ENCODE peak calls at places on chromosomes 16 and 17, in eight cellular contexts. One of them, this sample, is unnamed.

GRCh38 chr17:73956595-73957465 is 246.6 kb upstream of the RPL38 start:
- DNase-seq in A549: peak
- DNase-seq in mesendoderm: peak
- DNase-seq in brain microvascular endothelial cell: peak
- DNase-seq in PC-3: peak
- DNase-seq in stomach: peak
- DNase-seq in prostate gland: no peak
- DNase-seq in kidney: peak
- DNase-seq in this sample: peak

GRCh38 chr17:60087882-60088669 is 9.4 kb upstream of the HEATR6 start:
- DNase-seq in A549: peak
- DNase-seq in mesendoderm: peak
- DNase-seq in brain microvascular endothelial cell: peak
- DNase-seq in PC-3: peak
- DNase-seq in stomach: peak
- DNase-seq in prostate gland: no peak
- DNase-seq in kidney: no peak
- DNase-seq in this sample: no peak

GRCh38 chr17:61340431-61340830 is 59.2 kb upstream of the TBX2 start:
- DNase-seq in A549: no peak
- DNase-seq in mesendoderm: no peak
- DNase-seq in brain microvascular endothelial cell: no peak
- DNase-seq in PC-3: peak
- DNase-seq in stomach: no peak
- DNase-seq in prostate gland: no peak
- DNase-seq in kidney: no peak
- DNase-seq in this sample: no peak

GRCh38 chr17:40242774-40243173 is 23.7 kb downstream of the WIPF2 start:
- DNase-seq in A549: no peak
- DNase-seq in mesendoderm: no peak
- DNase-seq in brain microvascular endothelial cell: no peak
- DNase-seq in PC-3: no peak
- DNase-seq in stomach: no peak
- DNase-seq in prostate gland: no peak
- DNase-seq in kidney: no peak
- DNase-seq in this sample: no peak

GRCh38 chr17:31291820-31292219 is 5.2 kb downstream of the OMG start:
- DNase-seq in A549: no peak
- DNase-seq in mesendoderm: no peak
- DNase-seq in brain microvascular endothelial cell: peak
- DNase-seq in PC-3: no peak
- DNase-seq in stomach: no peak
- DNase-seq in prostate gland: no peak
- DNase-seq in kidney: no peak
- DNase-seq in this sample: no peak

GRCh38 chr16:3087243-3087791 is 11.8 kb downstream of the ZSCAN10 start:
- DNase-seq in A549: peak
- DNase-seq in mesendoderm: no peak
- DNase-seq in brain microvascular endothelial cell: no peak
- DNase-seq in PC-3: no peak
- DNase-seq in stomach: no peak
- DNase-seq in prostate gland: no peak
- DNase-seq in kidney: peak
- DNase-seq in this sample: no peak

GRCh38 chr16:88541109-88541508 is 29.1 kb upstream of the ZC3H18 start:
- DNase-seq in A549: no peak
- DNase-seq in mesendoderm: no peak
- DNase-seq in brain microvascular endothelial cell: no peak
- DNase-seq in PC-3: no peak
- DNase-seq in stomach: no peak
- DNase-seq in prostate gland: no peak
- DNase-seq in kidney: no peak
- DNase-seq in this sample: no peak

GRCh38 chr17:49431743-49432142 is 17.1 kb upstream of the PHB1 start:
- DNase-seq in A549: no peak
- DNase-seq in mesendoderm: no peak
- DNase-seq in brain microvascular endothelial cell: no peak
- DNase-seq in PC-3: no peak
- DNase-seq in stomach: no peak
- DNase-seq in prostate gland: no peak
- DNase-seq in kidney: no peak
- DNase-seq in this sample: no peak

GRCh38 chr17:81488276-81488860 is 24.2 kb downstream of the ACTG1 start:
- DNase-seq in A549: no peak
- DNase-seq in mesendoderm: no peak
- DNase-seq in brain microvascular endothelial cell: no peak
- DNase-seq in PC-3: no peak
- DNase-seq in stomach: no peak
- DNase-seq in prostate gland: no peak
- DNase-seq in kidney: no peak
- DNase-seq in this sample: no peak

GRCh38 chr17:42760652-42761581 is at the start of gene RAMP2:
- DNase-seq in A549: no peak
- DNase-seq in mesendoderm: peak
- DNase-seq in brain microvascular endothelial cell: no peak
- DNase-seq in PC-3: no peak
- DNase-seq in stomach: peak
- DNase-seq in prostate gland: no peak
- DNase-seq in kidney: peak
- DNase-seq in this sample: peak

GRCh38 chr16:67841198-67841815 is 813 bp upstream of the THAP11 start:
- DNase-seq in A549: no peak
- DNase-seq in mesendoderm: no peak
- DNase-seq in brain microvascular endothelial cell: no peak
- DNase-seq in PC-3: no peak
- DNase-seq in stomach: no peak
- DNase-seq in prostate gland: no peak
- DNase-seq in kidney: no peak
- DNase-seq in this sample: no peak
- H3K4me3 ChIP-seq in A549: peak
- H3K4me3 ChIP-seq in mesendoderm: no peak
- H3K4me3 ChIP-seq in brain microvascular endothelial cell: peak
- H3K4me3 ChIP-seq in PC-3: peak
- H3K4me3 ChIP-seq in stomach: peak
- H3K4me3 ChIP-seq in prostate gland: peak
- H3K4me3 ChIP-seq in kidney: peak
- H3K4me3 ChIP-seq in this sample: peak

DNA sequence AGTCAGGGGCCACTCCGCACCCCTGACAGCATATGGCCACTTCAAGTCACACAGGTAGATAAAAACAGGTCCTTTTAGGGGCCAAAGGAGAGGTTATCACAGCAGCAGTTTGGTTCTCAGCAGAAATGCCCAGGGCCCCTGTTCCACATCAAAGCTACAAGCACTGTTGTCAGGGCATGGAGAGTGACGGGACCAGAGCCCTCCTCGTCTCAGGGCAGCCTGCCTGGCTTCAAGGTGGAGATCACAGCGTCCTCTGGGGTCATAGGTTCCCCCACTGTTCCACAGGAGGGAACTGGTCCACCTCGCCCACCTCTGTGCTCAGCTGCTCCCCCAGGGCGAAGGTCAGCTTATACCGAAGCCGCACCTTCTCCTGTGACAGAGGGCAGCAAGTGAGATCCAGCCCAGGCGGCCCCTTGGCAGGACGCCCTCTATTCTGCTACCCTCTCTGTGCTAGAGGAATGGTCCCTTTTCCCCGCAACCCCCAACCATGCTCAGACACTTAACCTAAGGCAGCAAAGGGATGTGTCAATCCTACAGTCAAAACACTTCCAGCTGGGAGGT is 23.3 kb downstream of the GGA3 start:
- DNase-seq in A549: no peak
- DNase-seq in mesendoderm: no peak
- DNase-seq in brain microvascular endothelial cell: no peak
- DNase-seq in PC-3: no peak
- DNase-seq in stomach: no peak
- DNase-seq in prostate gland: no peak
- DNase-seq in kidney: no peak
- DNase-seq in this sample: no peak
- H3K27ac ChIP-seq in A549: no peak
- H3K27ac ChIP-seq in mesendoderm: no peak
- H3K27ac ChIP-seq in brain microvascular endothelial cell: no peak
- H3K27ac ChIP-seq in PC-3: no peak
- H3K27ac ChIP-seq in stomach: no peak
- H3K27ac ChIP-seq in prostate gland: no peak
- H3K27ac ChIP-seq in kidney: no peak
- H3K27ac ChIP-seq in this sample: peak

GRCh38 chr16:86512860-86513470 is 2.6 kb downstream of the FOXF1 start:
- DNase-seq in A549: no peak
- DNase-seq in mesendoderm: peak
- DNase-seq in brain microvascular endothelial cell: no peak
- DNase-seq in PC-3: no peak
- DNase-seq in stomach: no peak
- DNase-seq in prostate gland: no peak
- DNase-seq in kidney: peak
- DNase-seq in this sample: no peak
- H3K4me3 ChIP-seq in A549: no peak
- H3K4me3 ChIP-seq in mesendoderm: peak
- H3K4me3 ChIP-seq in brain microvascular endothelial cell: peak
- H3K4me3 ChIP-seq in PC-3: no peak
- H3K4me3 ChIP-seq in stomach: peak
- H3K4me3 ChIP-seq in prostate gland: peak
- H3K4me3 ChIP-seq in kidney: no peak
- H3K4me3 ChIP-seq in this sample: no peak

GRCh38 chr16:27547851-27548250 is 1.9 kb downstream of the GTF3C1 start:
- DNase-seq in A549: no peak
- DNase-seq in mesendoderm: no peak
- DNase-seq in brain microvascular endothelial cell: no peak
- DNase-seq in PC-3: no peak
- DNase-seq in stomach: no peak
- DNase-seq in prostate gland: no peak
- DNase-seq in kidney: no peak
- DNase-seq in this sample: no peak

GRCh38 chr16:27543801-27544200 is 5.9 kb downstream of the GTF3C1 start:
- DNase-seq in A549: no peak
- DNase-seq in mesendoderm: no peak
- DNase-seq in brain microvascular endothelial cell: no peak
- DNase-seq in PC-3: no peak
- DNase-seq in stomach: no peak
- DNase-seq in prostate gland: no peak
- DNase-seq in kidney: no peak
- DNase-seq in this sample: no peak

GRCh38 chr16:27547134-27547533 is 2.6 kb downstream of the GTF3C1 start:
- DNase-seq in A549: no peak
- DNase-seq in mesendoderm: no peak
- DNase-seq in brain microvascular endothelial cell: peak
- DNase-seq in PC-3: peak
- DNase-seq in stomach: no peak
- DNase-seq in prostate gland: no peak
- DNase-seq in kidney: no peak
- DNase-seq in this sample: no peak

GRCh38 chr16:27549607-27549856 is 181 bp downstream of the GTF3C1 start:
- DNase-seq in A549: no peak
- DNase-seq in mesendoderm: no peak
- DNase-seq in brain microvascular endothelial cell: no peak
- DNase-seq in PC-3: no peak
- DNase-seq in stomach: no peak
- DNase-seq in prostate gland: no peak
- DNase-seq in kidney: no peak
- DNase-seq in this sample: no peak

DNA sequence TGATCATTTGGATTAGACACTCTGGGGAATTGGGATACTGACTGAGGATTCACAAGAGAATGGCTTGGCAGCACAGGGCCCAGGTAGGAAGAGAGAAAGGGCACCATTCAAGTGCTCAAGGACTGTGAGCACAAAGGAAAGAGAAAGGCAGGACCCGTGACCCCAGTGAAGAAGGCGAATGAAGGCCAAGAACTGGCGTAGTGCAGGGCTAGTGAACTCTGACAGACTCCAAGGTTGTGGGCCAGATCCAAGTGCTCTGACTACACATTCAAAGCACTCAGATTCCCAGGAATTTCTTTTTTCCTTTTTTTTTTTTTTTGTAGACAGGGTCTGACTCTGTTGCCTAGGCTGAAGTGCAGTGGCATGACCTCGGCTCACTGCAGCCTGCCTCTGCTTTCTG is 5.0 kb downstream of the GTF3C1 start:
- DNase-seq in A549: no peak
- DNase-seq in mesendoderm: no peak
- DNase-seq in brain microvascular endothelial cell: no peak
- DNase-seq in PC-3: no peak
- DNase-seq in stomach: no peak
- DNase-seq in prostate gland: no peak
- DNase-seq in kidney: no peak
- DNase-seq in this sample: no peak
- H3K27ac ChIP-seq in A549: no peak
- H3K27ac ChIP-seq in mesendoderm: no peak
- H3K27ac ChIP-seq in brain microvascular endothelial cell: no peak
- H3K27ac ChIP-seq in PC-3: no peak
- H3K27ac ChIP-seq in stomach: no peak
- H3K27ac ChIP-seq in prostate gland: peak
- H3K27ac ChIP-seq in kidney: no peak
- H3K27ac ChIP-seq in this sample: no peak

GRCh38 chr17:83108709-83109108 is 29.3 kb downstream of the METRNL start:
- DNase-seq in A549: no peak
- DNase-seq in mesendoderm: no peak
- DNase-seq in brain microvascular endothelial cell: no peak
- DNase-seq in PC-3: no peak
- DNase-seq in stomach: no peak
- DNase-seq in prostate gland: no peak
- DNase-seq in kidney: no peak
- DNase-seq in this sample: no peak
- H3K4me3 ChIP-seq in A549: no peak
- H3K4me3 ChIP-seq in mesendoderm: no peak
- H3K4me3 ChIP-seq in brain microvascular endothelial cell: no peak
- H3K4me3 ChIP-seq in PC-3: no peak
- H3K4me3 ChIP-seq in stomach: no peak
- H3K4me3 ChIP-seq in prostate gland: no peak
- H3K4me3 ChIP-seq in kidney: no peak
- H3K4me3 ChIP-seq in this sample: no peak